ENCODE peak calls at places on chromosome 5, in eight cellular contexts. T is mesendoderm, B is GM23248, O is PC-3, Q is astrocyte, X is neural progenitor cell, H is MM.1S, E is Karpas-422. L is an unnamed sample. For H3K79me2, the result is how much of the 10 kb centered on the place peaks cover.

GRCh38 chr5:168114444-168115017 is 176.9 kb upstream of the WWC1 start:
- DNase-seq in T (peak), X (peak), O (peak), E (peak), B (peak), H (peak), Q (no peak), L (peak)

GRCh38 chr5:12876541-12877298 is 972.5 kb upstream of the CTNND2 start:
- DNase-seq in H (peak), B (no peak), X (no peak), O (no peak), E (no peak), Q (no peak), T (no peak), L (no peak)

GRCh38 chr5:13976867-13977479 is 32.5 kb upstream of the DNAH5 start:
- DNase-seq in H (peak), X (peak), E (no peak), T (peak), O (peak), B (peak), Q (peak), L (peak)

GRCh38 chr5:37889612-37890317 is 49.9 kb upstream of the GDNF start:
- DNase-seq in H (no peak), Q (peak), X (no peak), E (no peak), B (peak), O (peak), T (peak), L (peak)

GRCh38 chr5:176387384-176387925 is 943 bp downstream of the NOP16 start:
- DNase-seq in B (peak), O (no peak), E (no peak), T (peak), H (peak), Q (no peak), X (no peak), L (no peak)

GRCh38 chr5:31889131-31889561 is 250.2 kb downstream of the PDZD2 start:
- DNase-seq in B (no peak), X (peak), T (peak), Q (peak), H (no peak), E (no peak), O (no peak), L (peak)

GRCh38 chr5:174692982-174693422 is 31.4 kb upstream of the MSX2 start:
- DNase-seq in T (peak), B (no peak), H (no peak), O (no peak), X (peak), E (no peak), Q (no peak), L (no peak)

GRCh38 chr5:137758719-137759312 is 4.7 kb upstream of the HNRNPA0 start:
- DNase-seq in H (no peak), X (no peak), E (no peak), O (peak), Q (no peak), T (no peak), B (peak), L (no peak)

GRCh38 chr5:155733935-155734334 is 593.0 kb upstream of the SGCD start:
- DNase-seq in X (no peak), B (no peak), O (no peak), E (no peak), Q (no peak), H (no peak), T (no peak), L (no peak)

GRCh38 chr5:113002423-113002822 is 25.8 kb downstream of the DCP2 start:
- DNase-seq in T (no peak), Q (no peak), E (no peak), B (no peak), X (no peak), H (no peak), O (no peak), L (peak)
- H3K79me2 ChIP-seq in T (under half), Q (under half), E (under half), B (under half), X (under half), H (under half), O (under half), L (under half)

GRCh38 chr5:149495673-149496072 is 55.6 kb downstream of the CSNK1A1 start:
- DNase-seq in B (no peak), H (no peak), O (no peak), E (no peak), T (no peak), Q (no peak), X (no peak), L (no peak)
- H3K9ac ChIP-seq in B (peak), H (no peak), O (no peak), E (no peak), T (no peak), Q (no peak), X (no peak), L (no peak)

GRCh38 chr5:29015523-29015922 is 1977.1 kb upstream of the CDH9 start:
- DNase-seq in O (no peak), T (no peak), E (no peak), B (no peak), H (no peak), X (no peak), Q (no peak), L (no peak)
- H3K79me2 ChIP-seq in O (under half), T (under half), E (under half), B (under half), H (under half), X (under half), Q (under half), L (under half)

GRCh38 chr5:113336975-113337374 is 97.8 kb downstream of the TSSK1B start:
- DNase-seq in O (peak), B (peak), E (peak), Q (peak), H (peak), T (peak), X (peak), L (peak)

GRCh38 chr5:113340537-113340936 is 94.3 kb downstream of the TSSK1B start:
- DNase-seq in X (peak), E (no peak), B (peak), O (peak), H (peak), T (peak), Q (no peak), L (no peak)

GRCh38 chr5:113338628-113339027 is 96.2 kb downstream of the TSSK1B start:
- DNase-seq in E (no peak), T (no peak), Q (no peak), H (no peak), X (no peak), B (peak), O (peak), L (no peak)

GRCh38 chr5:113343343-113343742 is 91.4 kb downstream of the TSSK1B start:
- DNase-seq in E (no peak), B (peak), H (no peak), T (no peak), O (peak), X (no peak), Q (peak), L (peak)

DNA sequence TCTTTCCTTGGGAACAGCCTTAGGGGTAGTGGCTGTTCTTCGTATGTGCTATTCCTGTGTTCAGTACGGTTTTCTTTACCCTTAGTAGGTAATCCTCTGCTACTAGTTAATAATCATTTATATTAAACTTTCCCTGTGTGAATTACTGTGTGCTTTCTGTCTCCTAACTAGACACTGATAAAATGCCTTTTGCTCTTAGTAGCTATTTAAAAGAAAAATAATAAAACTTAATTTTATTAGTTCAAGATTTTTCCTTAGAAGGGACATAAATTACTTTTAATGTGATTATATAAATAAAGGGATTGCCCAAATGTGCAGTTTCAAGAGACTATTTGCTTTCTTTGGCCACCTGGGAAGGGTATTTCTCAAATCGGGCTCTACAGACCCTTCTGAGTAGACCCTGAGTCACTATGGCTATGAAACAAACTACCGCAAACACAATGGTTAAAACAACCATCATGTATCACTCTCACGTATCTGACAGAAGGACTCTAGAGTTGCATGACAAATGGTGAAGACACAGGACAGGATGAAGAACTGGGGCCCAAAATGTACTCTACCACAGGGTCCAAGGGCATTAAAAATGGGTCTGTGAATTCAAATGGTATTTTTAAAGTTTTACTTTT is 97.2 kb downstream of the TSSK1B start:
- DNase-seq in T (no peak), E (no peak), Q (peak), B (no peak), H (no peak), X (no peak), O (peak), L (peak)
- H3K9ac ChIP-seq in T (no peak), E (no peak), Q (no peak), B (no peak), H (no peak), X (no peak), O (no peak), L (no peak)

GRCh38 chr5:146357125-146357524 is 18.5 kb downstream of the POU4F3 start:
- DNase-seq in Q (no peak), E (no peak), B (no peak), X (no peak), O (no peak), H (no peak), T (no peak), L (no peak)
- H3K79me2 ChIP-seq in Q (under half), E (under half), B (under half), X (under half), O (under half), H (under half), T (under half), L (under half)